ENCODE peak calls at places on chromosomes 13 and 19, in seven cellular contexts. One of them, this sample, is unnamed.

GRCh38 chr19:8265872-8266271 is 42.3 kb downstream of the CD320 start:
- DNase-seq in activated CD4-positive, alpha-beta T cell treated with anti-CD3 and anti-CD28 coated beads, Interleukin-2, amount 50 U/mL, for 4 hours: no peak
- DNase-seq in NCI-H774: no peak
- DNase-seq in thyroid gland: no peak
- DNase-seq in stimulated activated naive CD8-positive, alpha-beta T cell treated with anti-CD3 and anti-CD28 coated beads, Interleukin-15, Interleukin-2, amounts not matched to agents 100 U/mL and 50 U/mL, for 24 hours: no peak
- DNase-seq in mesothelial cell of epicardium: peak
- DNase-seq in cardiac fibroblast: no peak
- DNase-seq in this sample: no peak

GRCh38 chr13:54433511-54434206 is 1405.0 kb downstream of the OLFM4 start:
- DNase-seq in activated CD4-positive, alpha-beta T cell treated with anti-CD3 and anti-CD28 coated beads, Interleukin-2, amount 50 U/mL, for 4 hours: no peak
- DNase-seq in NCI-H774: peak
- DNase-seq in thyroid gland: no peak
- DNase-seq in stimulated activated naive CD8-positive, alpha-beta T cell treated with anti-CD3 and anti-CD28 coated beads, Interleukin-15, Interleukin-2, amounts not matched to agents 100 U/mL and 50 U/mL, for 24 hours: no peak
- DNase-seq in mesothelial cell of epicardium: no peak
- DNase-seq in cardiac fibroblast: no peak
- DNase-seq in this sample: no peak

GRCh38 chr13:67377919-67378318 is 147.8 kb upstream of the PCDH9 start:
- DNase-seq in activated CD4-positive, alpha-beta T cell treated with anti-CD3 and anti-CD28 coated beads, Interleukin-2, amount 50 U/mL, for 4 hours: no peak
- DNase-seq in NCI-H774: no peak
- DNase-seq in thyroid gland: no peak
- DNase-seq in stimulated activated naive CD8-positive, alpha-beta T cell treated with anti-CD3 and anti-CD28 coated beads, Interleukin-15, Interleukin-2, amounts not matched to agents 100 U/mL and 50 U/mL, for 24 hours: no peak
- DNase-seq in mesothelial cell of epicardium: no peak
- DNase-seq in cardiac fibroblast: no peak
- DNase-seq in this sample: no peak

GRCh38 chr19:38583219-38583984 is 34.4 kb downstream of the MAP4K1 start:
- DNase-seq in activated CD4-positive, alpha-beta T cell treated with anti-CD3 and anti-CD28 coated beads, Interleukin-2, amount 50 U/mL, for 4 hours: no peak
- DNase-seq in NCI-H774: no peak
- DNase-seq in thyroid gland: no peak
- DNase-seq in stimulated activated naive CD8-positive, alpha-beta T cell treated with anti-CD3 and anti-CD28 coated beads, Interleukin-15, Interleukin-2, amounts not matched to agents 100 U/mL and 50 U/mL, for 24 hours: no peak
- DNase-seq in mesothelial cell of epicardium: no peak
- DNase-seq in cardiac fibroblast: no peak
- DNase-seq in this sample: no peak

GRCh38 chr19:35487821-35488220 is 2.4 kb downstream of the KRTDAP start:
- DNase-seq in activated CD4-positive, alpha-beta T cell treated with anti-CD3 and anti-CD28 coated beads, Interleukin-2, amount 50 U/mL, for 4 hours: no peak
- DNase-seq in NCI-H774: no peak
- DNase-seq in thyroid gland: no peak
- DNase-seq in stimulated activated naive CD8-positive, alpha-beta T cell treated with anti-CD3 and anti-CD28 coated beads, Interleukin-15, Interleukin-2, amounts not matched to agents 100 U/mL and 50 U/mL, for 24 hours: peak
- DNase-seq in mesothelial cell of epicardium: no peak
- DNase-seq in cardiac fibroblast: no peak
- DNase-seq in this sample: no peak

GRCh38 chr19:38735257-38735686 is 9.0 kb downstream of the CAPN12 start:
- DNase-seq in activated CD4-positive, alpha-beta T cell treated with anti-CD3 and anti-CD28 coated beads, Interleukin-2, amount 50 U/mL, for 4 hours: no peak
- DNase-seq in NCI-H774: peak
- DNase-seq in thyroid gland: no peak
- DNase-seq in stimulated activated naive CD8-positive, alpha-beta T cell treated with anti-CD3 and anti-CD28 coated beads, Interleukin-15, Interleukin-2, amounts not matched to agents 100 U/mL and 50 U/mL, for 24 hours: peak
- DNase-seq in mesothelial cell of epicardium: peak
- DNase-seq in cardiac fibroblast: no peak
- DNase-seq in this sample: no peak

GRCh38 chr19:1366899-1367870 is 16.5 kb upstream of the NDUFS7 start:
- DNase-seq in activated CD4-positive, alpha-beta T cell treated with anti-CD3 and anti-CD28 coated beads, Interleukin-2, amount 50 U/mL, for 4 hours: no peak
- DNase-seq in NCI-H774: no peak
- DNase-seq in thyroid gland: no peak
- DNase-seq in stimulated activated naive CD8-positive, alpha-beta T cell treated with anti-CD3 and anti-CD28 coated beads, Interleukin-15, Interleukin-2, amounts not matched to agents 100 U/mL and 50 U/mL, for 24 hours: no peak
- DNase-seq in mesothelial cell of epicardium: no peak
- DNase-seq in cardiac fibroblast: no peak
- DNase-seq in this sample: no peak

GRCh38 chr19:56393119-56394012 is at the start of gene ZNF582:
- DNase-seq in activated CD4-positive, alpha-beta T cell treated with anti-CD3 and anti-CD28 coated beads, Interleukin-2, amount 50 U/mL, for 4 hours: peak
- DNase-seq in NCI-H774: peak
- DNase-seq in thyroid gland: peak
- DNase-seq in stimulated activated naive CD8-positive, alpha-beta T cell treated with anti-CD3 and anti-CD28 coated beads, Interleukin-15, Interleukin-2, amounts not matched to agents 100 U/mL and 50 U/mL, for 24 hours: peak
- DNase-seq in mesothelial cell of epicardium: peak
- DNase-seq in cardiac fibroblast: peak
- DNase-seq in this sample: peak

GRCh38 chr13:30577381-30577780 is 40.3 kb upstream of the USPL1 start:
- DNase-seq in activated CD4-positive, alpha-beta T cell treated with anti-CD3 and anti-CD28 coated beads, Interleukin-2, amount 50 U/mL, for 4 hours: peak
- DNase-seq in NCI-H774: no peak
- DNase-seq in thyroid gland: no peak
- DNase-seq in stimulated activated naive CD8-positive, alpha-beta T cell treated with anti-CD3 and anti-CD28 coated beads, Interleukin-15, Interleukin-2, amounts not matched to agents 100 U/mL and 50 U/mL, for 24 hours: peak
- DNase-seq in mesothelial cell of epicardium: no peak
- DNase-seq in cardiac fibroblast: peak
- DNase-seq in this sample: peak

GRCh38 chr13:30307966-30308290 is 577 bp upstream of the KATNAL1 start:
- DNase-seq in activated CD4-positive, alpha-beta T cell treated with anti-CD3 and anti-CD28 coated beads, Interleukin-2, amount 50 U/mL, for 4 hours: no peak
- DNase-seq in NCI-H774: no peak
- DNase-seq in thyroid gland: no peak
- DNase-seq in stimulated activated naive CD8-positive, alpha-beta T cell treated with anti-CD3 and anti-CD28 coated beads, Interleukin-15, Interleukin-2, amounts not matched to agents 100 U/mL and 50 U/mL, for 24 hours: no peak
- DNase-seq in mesothelial cell of epicardium: no peak
- DNase-seq in cardiac fibroblast: no peak
- DNase-seq in this sample: no peak

GRCh38 chr19:55379161-55379560 is 2.5 kb downstream of the TMEM190 start:
- DNase-seq in activated CD4-positive, alpha-beta T cell treated with anti-CD3 and anti-CD28 coated beads, Interleukin-2, amount 50 U/mL, for 4 hours: no peak
- DNase-seq in NCI-H774: no peak
- DNase-seq in thyroid gland: no peak
- DNase-seq in stimulated activated naive CD8-positive, alpha-beta T cell treated with anti-CD3 and anti-CD28 coated beads, Interleukin-15, Interleukin-2, amounts not matched to agents 100 U/mL and 50 U/mL, for 24 hours: no peak
- DNase-seq in mesothelial cell of epicardium: no peak
- DNase-seq in cardiac fibroblast: no peak
- DNase-seq in this sample: no peak

GRCh38 chr13:29621401-29621800 is 25.9 kb upstream of the SLC7A1 start:
- DNase-seq in activated CD4-positive, alpha-beta T cell treated with anti-CD3 and anti-CD28 coated beads, Interleukin-2, amount 50 U/mL, for 4 hours: no peak
- DNase-seq in NCI-H774: no peak
- DNase-seq in thyroid gland: no peak
- DNase-seq in stimulated activated naive CD8-positive, alpha-beta T cell treated with anti-CD3 and anti-CD28 coated beads, Interleukin-15, Interleukin-2, amounts not matched to agents 100 U/mL and 50 U/mL, for 24 hours: no peak
- DNase-seq in mesothelial cell of epicardium: no peak
- DNase-seq in cardiac fibroblast: peak
- DNase-seq in this sample: no peak

GRCh38 chr13:43804461-43805070 is 17.8 kb upstream of the ENOX1 start:
- DNase-seq in activated CD4-positive, alpha-beta T cell treated with anti-CD3 and anti-CD28 coated beads, Interleukin-2, amount 50 U/mL, for 4 hours: no peak
- DNase-seq in NCI-H774: peak
- DNase-seq in thyroid gland: no peak
- DNase-seq in stimulated activated naive CD8-positive, alpha-beta T cell treated with anti-CD3 and anti-CD28 coated beads, Interleukin-15, Interleukin-2, amounts not matched to agents 100 U/mL and 50 U/mL, for 24 hours: no peak
- DNase-seq in mesothelial cell of epicardium: no peak
- DNase-seq in cardiac fibroblast: peak
- DNase-seq in this sample: peak

GRCh38 chr19:42038675-42039074 is 31.3 kb downstream of the GRIK5 start:
- DNase-seq in activated CD4-positive, alpha-beta T cell treated with anti-CD3 and anti-CD28 coated beads, Interleukin-2, amount 50 U/mL, for 4 hours: no peak
- DNase-seq in NCI-H774: no peak
- DNase-seq in thyroid gland: peak
- DNase-seq in stimulated activated naive CD8-positive, alpha-beta T cell treated with anti-CD3 and anti-CD28 coated beads, Interleukin-15, Interleukin-2, amounts not matched to agents 100 U/mL and 50 U/mL, for 24 hours: no peak
- DNase-seq in mesothelial cell of epicardium: no peak
- DNase-seq in cardiac fibroblast: no peak
- DNase-seq in this sample: no peak

GRCh38 chr19:45440873-45441654 is 17.3 kb upstream of the ERCC1 start:
- DNase-seq in activated CD4-positive, alpha-beta T cell treated with anti-CD3 and anti-CD28 coated beads, Interleukin-2, amount 50 U/mL, for 4 hours: no peak
- DNase-seq in NCI-H774: no peak
- DNase-seq in thyroid gland: no peak
- DNase-seq in stimulated activated naive CD8-positive, alpha-beta T cell treated with anti-CD3 and anti-CD28 coated beads, Interleukin-15, Interleukin-2, amounts not matched to agents 100 U/mL and 50 U/mL, for 24 hours: no peak
- DNase-seq in mesothelial cell of epicardium: no peak
- DNase-seq in cardiac fibroblast: peak
- DNase-seq in this sample: no peak

GRCh38 chr13:50529154-50529882 is 314.2 kb downstream of the DLEU7 start:
- DNase-seq in activated CD4-positive, alpha-beta T cell treated with anti-CD3 and anti-CD28 coated beads, Interleukin-2, amount 50 U/mL, for 4 hours: no peak
- DNase-seq in NCI-H774: no peak
- DNase-seq in thyroid gland: peak
- DNase-seq in stimulated activated naive CD8-positive, alpha-beta T cell treated with anti-CD3 and anti-CD28 coated beads, Interleukin-15, Interleukin-2, amounts not matched to agents 100 U/mL and 50 U/mL, for 24 hours: no peak
- DNase-seq in mesothelial cell of epicardium: peak
- DNase-seq in cardiac fibroblast: peak
- DNase-seq in this sample: peak

GRCh38 chr13:75345191-75345590 is 136.8 kb downstream of the TBC1D4 start:
- DNase-seq in activated CD4-positive, alpha-beta T cell treated with anti-CD3 and anti-CD28 coated beads, Interleukin-2, amount 50 U/mL, for 4 hours: no peak
- DNase-seq in NCI-H774: no peak
- DNase-seq in thyroid gland: no peak
- DNase-seq in stimulated activated naive CD8-positive, alpha-beta T cell treated with anti-CD3 and anti-CD28 coated beads, Interleukin-15, Interleukin-2, amounts not matched to agents 100 U/mL and 50 U/mL, for 24 hours: no peak
- DNase-seq in mesothelial cell of epicardium: no peak
- DNase-seq in cardiac fibroblast: peak
- DNase-seq in this sample: no peak

GRCh38 chr19:50959731-50960500 is 7.1 kb upstream of the KLK5 start:
- DNase-seq in activated CD4-positive, alpha-beta T cell treated with anti-CD3 and anti-CD28 coated beads, Interleukin-2, amount 50 U/mL, for 4 hours: no peak
- DNase-seq in NCI-H774: no peak
- DNase-seq in thyroid gland: no peak
- DNase-seq in stimulated activated naive CD8-positive, alpha-beta T cell treated with anti-CD3 and anti-CD28 coated beads, Interleukin-15, Interleukin-2, amounts not matched to agents 100 U/mL and 50 U/mL, for 24 hours: no peak
- DNase-seq in mesothelial cell of epicardium: no peak
- DNase-seq in cardiac fibroblast: peak
- DNase-seq in this sample: no peak

GRCh38 chr13:28753208-28753892 is 34.6 kb upstream of the SLC46A3 start:
- DNase-seq in activated CD4-positive, alpha-beta T cell treated with anti-CD3 and anti-CD28 coated beads, Interleukin-2, amount 50 U/mL, for 4 hours: no peak
- DNase-seq in NCI-H774: no peak
- DNase-seq in thyroid gland: peak
- DNase-seq in stimulated activated naive CD8-positive, alpha-beta T cell treated with anti-CD3 and anti-CD28 coated beads, Interleukin-15, Interleukin-2, amounts not matched to agents 100 U/mL and 50 U/mL, for 24 hours: no peak
- DNase-seq in mesothelial cell of epicardium: no peak
- DNase-seq in cardiac fibroblast: peak
- DNase-seq in this sample: no peak

GRCh38 chr13:73704587-73704986 is 429.6 kb downstream of the KLF12 start:
- DNase-seq in activated CD4-positive, alpha-beta T cell treated with anti-CD3 and anti-CD28 coated beads, Interleukin-2, amount 50 U/mL, for 4 hours: no peak
- DNase-seq in NCI-H774: no peak
- DNase-seq in thyroid gland: no peak
- DNase-seq in stimulated activated naive CD8-positive, alpha-beta T cell treated with anti-CD3 and anti-CD28 coated beads, Interleukin-15, Interleukin-2, amounts not matched to agents 100 U/mL and 50 U/mL, for 24 hours: no peak
- DNase-seq in mesothelial cell of epicardium: no peak
- DNase-seq in cardiac fibroblast: no peak
- DNase-seq in this sample: peak

GRCh38 chr19:40466219-40467006 is at the start of gene SPTBN4:
- DNase-seq in activated CD4-positive, alpha-beta T cell treated with anti-CD3 and anti-CD28 coated beads, Interleukin-2, amount 50 U/mL, for 4 hours: peak
- DNase-seq in NCI-H774: no peak
- DNase-seq in thyroid gland: peak
- DNase-seq in stimulated activated naive CD8-positive, alpha-beta T cell treated with anti-CD3 and anti-CD28 coated beads, Interleukin-15, Interleukin-2, amounts not matched to agents 100 U/mL and 50 U/mL, for 24 hours: peak
- DNase-seq in mesothelial cell of epicardium: no peak
- DNase-seq in cardiac fibroblast: no peak
- DNase-seq in this sample: peak

GRCh38 chr13:74288361-74288911 is 154.2 kb upstream of the KLF12 start:
- DNase-seq in activated CD4-positive, alpha-beta T cell treated with anti-CD3 and anti-CD28 coated beads, Interleukin-2, amount 50 U/mL, for 4 hours: no peak
- DNase-seq in NCI-H774: peak
- DNase-seq in thyroid gland: peak
- DNase-seq in stimulated activated naive CD8-positive, alpha-beta T cell treated with anti-CD3 and anti-CD28 coated beads, Interleukin-15, Interleukin-2, amounts not matched to agents 100 U/mL and 50 U/mL, for 24 hours: peak
- DNase-seq in mesothelial cell of epicardium: no peak
- DNase-seq in cardiac fibroblast: peak
- DNase-seq in this sample: peak

GRCh38 chr13:113349491-113349890 is 14.4 kb downstream of the GRTP1 start:
- DNase-seq in activated CD4-positive, alpha-beta T cell treated with anti-CD3 and anti-CD28 coated beads, Interleukin-2, amount 50 U/mL, for 4 hours: no peak
- DNase-seq in NCI-H774: no peak
- DNase-seq in thyroid gland: no peak
- DNase-seq in stimulated activated naive CD8-positive, alpha-beta T cell treated with anti-CD3 and anti-CD28 coated beads, Interleukin-15, Interleukin-2, amounts not matched to agents 100 U/mL and 50 U/mL, for 24 hours: no peak
- DNase-seq in mesothelial cell of epicardium: no peak
- DNase-seq in cardiac fibroblast: no peak
- DNase-seq in this sample: no peak

GRCh38 chr13:51525567-51526165 is 58.6 kb upstream of the WDFY2 start:
- DNase-seq in activated CD4-positive, alpha-beta T cell treated with anti-CD3 and anti-CD28 coated beads, Interleukin-2, amount 50 U/mL, for 4 hours: no peak
- DNase-seq in NCI-H774: no peak
- DNase-seq in thyroid gland: no peak
- DNase-seq in stimulated activated naive CD8-positive, alpha-beta T cell treated with anti-CD3 and anti-CD28 coated beads, Interleukin-15, Interleukin-2, amounts not matched to agents 100 U/mL and 50 U/mL, for 24 hours: no peak
- DNase-seq in mesothelial cell of epicardium: no peak
- DNase-seq in cardiac fibroblast: peak
- DNase-seq in this sample: no peak

GRCh38 chr19:13978306-13978705 is 26.0 kb downstream of the DCAF15 start:
- DNase-seq in activated CD4-positive, alpha-beta T cell treated with anti-CD3 and anti-CD28 coated beads, Interleukin-2, amount 50 U/mL, for 4 hours: no peak
- DNase-seq in NCI-H774: peak
- DNase-seq in thyroid gland: peak
- DNase-seq in stimulated activated naive CD8-positive, alpha-beta T cell treated with anti-CD3 and anti-CD28 coated beads, Interleukin-15, Interleukin-2, amounts not matched to agents 100 U/mL and 50 U/mL, for 24 hours: peak
- DNase-seq in mesothelial cell of epicardium: peak
- DNase-seq in cardiac fibroblast: no peak
- DNase-seq in this sample: no peak

GRCh38 chr19:43406297-43406696 is 8.4 kb upstream of the TEX101 start:
- DNase-seq in activated CD4-positive, alpha-beta T cell treated with anti-CD3 and anti-CD28 coated beads, Interleukin-2, amount 50 U/mL, for 4 hours: no peak
- DNase-seq in NCI-H774: no peak
- DNase-seq in thyroid gland: no peak
- DNase-seq in stimulated activated naive CD8-positive, alpha-beta T cell treated with anti-CD3 and anti-CD28 coated beads, Interleukin-15, Interleukin-2, amounts not matched to agents 100 U/mL and 50 U/mL, for 24 hours: no peak
- DNase-seq in mesothelial cell of epicardium: no peak
- DNase-seq in cardiac fibroblast: no peak
- DNase-seq in this sample: no peak

GRCh38 chr19:48372904-48373303 is 8.7 kb downstream of the SYNGR4 start:
- DNase-seq in activated CD4-positive, alpha-beta T cell treated with anti-CD3 and anti-CD28 coated beads, Interleukin-2, amount 50 U/mL, for 4 hours: no peak
- DNase-seq in NCI-H774: peak
- DNase-seq in thyroid gland: peak
- DNase-seq in stimulated activated naive CD8-positive, alpha-beta T cell treated with anti-CD3 and anti-CD28 coated beads, Interleukin-15, Interleukin-2, amounts not matched to agents 100 U/mL and 50 U/mL, for 24 hours: no peak
- DNase-seq in mesothelial cell of epicardium: no peak
- DNase-seq in cardiac fibroblast: no peak
- DNase-seq in this sample: no peak

GRCh38 chr19:16327911-16328823 is 3.5 kb downstream of the KLF2 start:
- DNase-seq in activated CD4-positive, alpha-beta T cell treated with anti-CD3 and anti-CD28 coated beads, Interleukin-2, amount 50 U/mL, for 4 hours: no peak
- DNase-seq in NCI-H774: no peak
- DNase-seq in thyroid gland: peak
- DNase-seq in stimulated activated naive CD8-positive, alpha-beta T cell treated with anti-CD3 and anti-CD28 coated beads, Interleukin-15, Interleukin-2, amounts not matched to agents 100 U/mL and 50 U/mL, for 24 hours: peak
- DNase-seq in mesothelial cell of epicardium: no peak
- DNase-seq in cardiac fibroblast: peak
- DNase-seq in this sample: peak

This sample was measured in activated naive CD4-positive, alpha-beta T cell treated with anti-CD3 and anti-CD28 coated beads for 36 hours.